ENCODE peak calls at places on chromosomes 13 and 19, in five cellular contexts. One of them, this sample, is unnamed.

GRCh38 chr19:35342430-35342829 is 5.3 kb upstream of the FFAR1 start:
- DNase-seq in thoracic aorta: no peak
- DNase-seq in bronchial epithelial cell: no peak
- DNase-seq in heart left ventricle: no peak
- DNase-seq in GM23338: peak; percentile 32
- DNase-seq in this sample: no peak

GRCh38 chr13:112999414-113000177 is 30.6 kb downstream of the MCF2L start:
- DNase-seq in thoracic aorta: no peak
- DNase-seq in bronchial epithelial cell: no peak
- DNase-seq in heart left ventricle: no peak
- DNase-seq in GM23338: no peak
- DNase-seq in this sample: no peak

GRCh38 chr13:33678906-33679657 is 138.9 kb upstream of the RFC3 start:
- DNase-seq in thoracic aorta: peak; percentile 6
- DNase-seq in bronchial epithelial cell: peak; percentile 73
- DNase-seq in heart left ventricle: peak; percentile 61
- DNase-seq in GM23338: peak; percentile 1
- DNase-seq in this sample: no peak

GRCh38 chr13:90951663-90952062 is 395.8 kb upstream of the MIR17HG start:
- DNase-seq in thoracic aorta: no peak
- DNase-seq in bronchial epithelial cell: peak; percentile 47
- DNase-seq in heart left ventricle: no peak
- DNase-seq in GM23338: no peak
- DNase-seq in this sample: no peak

GRCh38 chr19:16074488-16075365 is 1.6 kb upstream of the TPM4 start:
- DNase-seq in thoracic aorta: no peak
- DNase-seq in bronchial epithelial cell: no peak
- DNase-seq in heart left ventricle: no peak
- DNase-seq in GM23338: no peak
- DNase-seq in this sample: no peak

GRCh38 chr19:21912654-21913053 is 76.7 kb upstream of the ZNF43 start:
- DNase-seq in thoracic aorta: no peak
- DNase-seq in bronchial epithelial cell: no peak
- DNase-seq in heart left ventricle: no peak
- DNase-seq in GM23338: peak; percentile 15
- DNase-seq in this sample: no peak

GRCh38 chr13:45392811-45393210 is 25.4 kb downstream of the SLC25A30 start:
- DNase-seq in thoracic aorta: no peak
- DNase-seq in bronchial epithelial cell: no peak
- DNase-seq in heart left ventricle: no peak
- DNase-seq in GM23338: no peak
- DNase-seq in this sample: no peak

GRCh38 chr13:46492946-46493345 is 60.0 kb upstream of the LRCH1 start:
- DNase-seq in thoracic aorta: no peak
- DNase-seq in bronchial epithelial cell: peak; percentile 30
- DNase-seq in heart left ventricle: peak; percentile 12
- DNase-seq in GM23338: peak; percentile 77
- DNase-seq in this sample: no peak

GRCh38 chr13:30134578-30134977 is 172.8 kb downstream of the KATNAL1 start:
- DNase-seq in thoracic aorta: no peak
- DNase-seq in bronchial epithelial cell: no peak
- DNase-seq in heart left ventricle: no peak
- DNase-seq in GM23338: no peak
- DNase-seq in this sample: no peak

GRCh38 chr13:46641274-46642081 is 88.5 kb downstream of the LRCH1 start:
- DNase-seq in thoracic aorta: no peak
- DNase-seq in bronchial epithelial cell: no peak
- DNase-seq in heart left ventricle: peak; percentile 70
- DNase-seq in GM23338: no peak
- DNase-seq in this sample: peak; percentile 23

GRCh38 chr19:18719541-18719940 is 36.1 kb downstream of the CRTC1 start:
- DNase-seq in thoracic aorta: no peak
- DNase-seq in bronchial epithelial cell: no peak
- DNase-seq in heart left ventricle: no peak
- DNase-seq in GM23338: no peak
- DNase-seq in this sample: no peak

GRCh38 chr19:15550273-15550672 is 41.9 kb downstream of the CYP4F22 start:
- DNase-seq in thoracic aorta: no peak
- DNase-seq in bronchial epithelial cell: no peak
- DNase-seq in heart left ventricle: no peak
- DNase-seq in GM23338: no peak
- DNase-seq in this sample: no peak

GRCh38 chr19:47228168-47228936 is 2.6 kb downstream of the BBC3 start:
- DNase-seq in thoracic aorta: no peak
- DNase-seq in bronchial epithelial cell: no peak
- DNase-seq in heart left ventricle: peak; percentile 60
- DNase-seq in GM23338: peak; percentile 67
- DNase-seq in this sample: peak; percentile 76

GRCh38 chr13:41500501-41500900 is 43.2 kb downstream of the RGCC start:
- DNase-seq in thoracic aorta: no peak
- DNase-seq in bronchial epithelial cell: peak; percentile 73
- DNase-seq in heart left ventricle: no peak
- DNase-seq in GM23338: no peak
- DNase-seq in this sample: peak; percentile 26

GRCh38 chr13:51644649-51645048 is 60.4 kb downstream of the WDFY2 start:
- DNase-seq in thoracic aorta: no peak
- DNase-seq in bronchial epithelial cell: peak; percentile 34
- DNase-seq in heart left ventricle: no peak
- DNase-seq in GM23338: no peak
- DNase-seq in this sample: no peak

GRCh38 chr19:7888826-7889217 is 512 bp downstream of the LRRC8E start:
- DNase-seq in thoracic aorta: no peak
- DNase-seq in bronchial epithelial cell: no peak
- DNase-seq in heart left ventricle: no peak
- DNase-seq in GM23338: no peak
- DNase-seq in this sample: no peak

GRCh38 chr13:23458972-23459371 is 25.5 kb upstream of the SACS start:
- DNase-seq in thoracic aorta: no peak
- DNase-seq in bronchial epithelial cell: no peak
- DNase-seq in heart left ventricle: no peak
- DNase-seq in GM23338: no peak
- DNase-seq in this sample: no peak

GRCh38 chr13:21137696-21138095 is 38.7 kb downstream of the SKA3 start:
- DNase-seq in thoracic aorta: no peak
- DNase-seq in bronchial epithelial cell: peak; percentile 50
- DNase-seq in heart left ventricle: no peak
- DNase-seq in GM23338: no peak
- DNase-seq in this sample: no peak

GRCh38 chr13:93794197-93794885 is 567.7 kb downstream of the GPC6 start:
- DNase-seq in thoracic aorta: no peak
- DNase-seq in bronchial epithelial cell: no peak
- DNase-seq in heart left ventricle: no peak
- DNase-seq in GM23338: no peak
- DNase-seq in this sample: no peak

GRCh38 chr13:50843256-50844043 is at the start of gene DLEU7:
- DNase-seq in thoracic aorta: no peak
- DNase-seq in bronchial epithelial cell: no peak
- DNase-seq in heart left ventricle: peak; percentile 8
- DNase-seq in GM23338: peak; percentile 86
- DNase-seq in this sample: no peak

GRCh38 chr13:21901326-21901725 is 230.5 kb downstream of the FGF9 start:
- DNase-seq in thoracic aorta: no peak
- DNase-seq in bronchial epithelial cell: no peak
- DNase-seq in heart left ventricle: no peak
- DNase-seq in GM23338: no peak
- DNase-seq in this sample: no peak

GRCh38 chr19:41324921-41325639 is 15.1 kb downstream of the CCDC97 start:
- DNase-seq in thoracic aorta: peak; percentile 66
- DNase-seq in bronchial epithelial cell: peak; percentile 85
- DNase-seq in heart left ventricle: peak; percentile 90
- DNase-seq in GM23338: peak; percentile 79
- DNase-seq in this sample: peak; percentile 43

GRCh38 chr13:97328222-97328790 is 105.7 kb upstream of the RAP2A start:
- DNase-seq in thoracic aorta: no peak
- DNase-seq in bronchial epithelial cell: peak; percentile 32
- DNase-seq in heart left ventricle: no peak
- DNase-seq in GM23338: peak; percentile 93
- DNase-seq in this sample: peak; percentile 41

GRCh38 chr13:107457686-107458085 is 757.6 kb downstream of the LIG4 start:
- DNase-seq in thoracic aorta: no peak
- DNase-seq in bronchial epithelial cell: no peak
- DNase-seq in heart left ventricle: no peak
- DNase-seq in GM23338: no peak
- DNase-seq in this sample: no peak

GRCh38 chr19:31140717-31141116 is 208.5 kb downstream of the TSHZ3 start:
- DNase-seq in thoracic aorta: no peak
- DNase-seq in bronchial epithelial cell: peak; percentile 62
- DNase-seq in heart left ventricle: no peak
- DNase-seq in GM23338: no peak
- DNase-seq in this sample: no peak

GRCh38 chr13:84896128-84896527 is 903.1 kb downstream of the SLITRK6 start:
- DNase-seq in thoracic aorta: no peak
- DNase-seq in bronchial epithelial cell: peak; percentile 57
- DNase-seq in heart left ventricle: no peak
- DNase-seq in GM23338: peak; percentile 71
- DNase-seq in this sample: no peak

GRCh38 chr13:41942462-41943094 is 18.3 kb downstream of the VWA8 start:
- DNase-seq in thoracic aorta: no peak
- DNase-seq in bronchial epithelial cell: peak; percentile 39
- DNase-seq in heart left ventricle: no peak
- DNase-seq in GM23338: peak; percentile 73
- DNase-seq in this sample: peak; percentile 50

GRCh38 chr19:46213156-46213555 is 16.4 kb upstream of the IGFL1 start:
- DNase-seq in thoracic aorta: no peak
- DNase-seq in bronchial epithelial cell: no peak
- DNase-seq in heart left ventricle: no peak
- DNase-seq in GM23338: no peak
- DNase-seq in this sample: no peak

GRCh38 chr19:38850976-38851621 is 1.3 kb upstream of the HNRNPL start:
- DNase-seq in thoracic aorta: no peak
- DNase-seq in bronchial epithelial cell: no peak
- DNase-seq in heart left ventricle: peak; percentile 44
- DNase-seq in GM23338: peak; percentile 65
- DNase-seq in this sample: peak; percentile 52

GRCh38 chr19:38849746-38850230 is at the start of gene HNRNPL:
- DNase-seq in thoracic aorta: no peak
- DNase-seq in bronchial epithelial cell: no peak
- DNase-seq in heart left ventricle: peak; percentile 100
- DNase-seq in GM23338: no peak
- DNase-seq in this sample: no peak

GRCh38 chr19:38849147-38849745 is 540 bp downstream of the HNRNPL start:
- DNase-seq in thoracic aorta: peak; percentile 90
- DNase-seq in bronchial epithelial cell: peak; percentile 81
- DNase-seq in heart left ventricle: peak; percentile 97
- DNase-seq in GM23338: peak; percentile 94
- DNase-seq in this sample: peak; percentile 92

GRCh38 chr19:38851622-38852230 is 1.9 kb upstream of the HNRNPL start:
- DNase-seq in thoracic aorta: peak; percentile 70
- DNase-seq in bronchial epithelial cell: peak; percentile 62
- DNase-seq in heart left ventricle: peak; percentile 96
- DNase-seq in GM23338: peak; percentile 97
- DNase-seq in this sample: peak; percentile 92

GRCh38 chr19:38850231-38850975 is 617 bp upstream of the HNRNPL start:
- DNase-seq in thoracic aorta: peak; percentile 100
- DNase-seq in bronchial epithelial cell: peak; percentile 100
- DNase-seq in heart left ventricle: peak; percentile 100
- DNase-seq in GM23338: peak; percentile 100
- DNase-seq in this sample: peak; percentile 100
- TF ChIP-seq CTCF in thoracic aorta: peak; percentile 49
- TF ChIP-seq CTCF in bronchial epithelial cell: peak; percentile 13
- TF ChIP-seq CTCF in heart left ventricle: no peak
- TF ChIP-seq CTCF in GM23338: no peak
- TF ChIP-seq CTCF in this sample: peak; percentile 16

GRCh38 chr19:3867971-3868769 is 668 bp downstream of the ZFR2 start:
- DNase-seq in thoracic aorta: no peak
- DNase-seq in bronchial epithelial cell: no peak
- DNase-seq in heart left ventricle: no peak
- DNase-seq in GM23338: peak; percentile 55
- DNase-seq in this sample: no peak

GRCh38 chr19:3862826-3863500 is 5.9 kb downstream of the ZFR2 start:
- DNase-seq in thoracic aorta: no peak
- DNase-seq in bronchial epithelial cell: no peak
- DNase-seq in heart left ventricle: no peak
- DNase-seq in GM23338: no peak
- DNase-seq in this sample: no peak

GRCh38 chr19:3860499-3860898 is 8.3 kb downstream of the ZFR2 start:
- DNase-seq in thoracic aorta: no peak
- DNase-seq in bronchial epithelial cell: no peak
- DNase-seq in heart left ventricle: no peak
- DNase-seq in GM23338: no peak
- DNase-seq in this sample: no peak

GRCh38 chr19:3866798-3867638 is 1.8 kb downstream of the ZFR2 start:
- DNase-seq in thoracic aorta: no peak
- DNase-seq in bronchial epithelial cell: no peak
- DNase-seq in heart left ventricle: no peak
- DNase-seq in GM23338: no peak
- DNase-seq in this sample: no peak

DNA sequence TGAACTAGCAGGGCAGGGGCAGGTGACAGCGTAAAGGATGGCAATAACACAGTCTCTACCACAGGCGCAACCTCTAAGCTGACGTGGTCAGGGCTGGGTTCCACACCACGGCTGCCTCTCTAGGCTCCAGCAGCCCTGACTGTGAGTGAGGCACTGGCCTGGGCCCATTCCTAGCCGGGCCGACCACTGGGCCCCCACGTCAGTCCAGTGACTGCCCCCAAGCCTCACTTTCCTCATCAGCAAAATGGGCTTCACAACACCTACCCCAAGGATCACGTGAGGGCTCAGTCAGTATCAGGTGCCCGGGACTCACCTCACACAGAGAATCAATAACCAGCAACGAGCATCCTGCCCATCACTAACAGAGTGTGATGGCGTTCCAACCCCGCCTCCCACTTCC is 5.2 kb downstream of the ZFR2 start:
- DNase-seq in thoracic aorta: no peak
- DNase-seq in bronchial epithelial cell: no peak
- DNase-seq in heart left ventricle: no peak
- DNase-seq in GM23338: no peak
- DNase-seq in this sample: no peak
- H3K27me3 ChIP-seq in thoracic aorta: peaks cover 8% of the 10 kb centered on the region
- H3K27me3 ChIP-seq in bronchial epithelial cell: peaks cover 8% of the 10 kb centered on the region
- H3K27me3 ChIP-seq in heart left ventricle: peaks cover 11% of the 10 kb centered on the region
- H3K27me3 ChIP-seq in GM23338: no peaks in the 10 kb centered on the region
- H3K27me3 ChIP-seq in this sample: peaks cover 22% of the 10 kb centered on the region

DNA sequence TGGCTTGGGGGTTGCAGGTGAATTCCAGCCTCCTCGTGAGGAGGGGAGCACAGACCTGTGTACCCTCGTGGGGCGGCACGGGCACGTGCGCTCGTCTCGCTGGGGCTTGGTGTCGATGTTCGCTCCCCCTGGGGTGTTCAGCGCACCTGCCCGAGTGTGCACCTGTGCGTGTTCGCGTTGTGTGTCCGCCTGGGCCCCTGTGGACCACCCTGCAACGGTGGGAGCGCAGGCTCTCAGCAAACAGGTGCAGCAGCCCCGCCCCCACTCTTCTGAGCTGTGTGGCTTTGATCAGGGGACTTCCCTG is 453 bp downstream of the SMIM17 start:
- DNase-seq in thoracic aorta: no peak
- DNase-seq in bronchial epithelial cell: no peak
- DNase-seq in heart left ventricle: no peak
- DNase-seq in GM23338: no peak
- DNase-seq in this sample: no peak
- TF ChIP-seq CTCF in thoracic aorta: no peak
- TF ChIP-seq CTCF in bronchial epithelial cell: no peak
- TF ChIP-seq CTCF in heart left ventricle: no peak
- TF ChIP-seq CTCF in GM23338: no peak
- TF ChIP-seq CTCF in this sample: no peak

GRCh38 chr19:50067575-50067974 is 41.8 kb downstream of the ZNF473 start:
- DNase-seq in thoracic aorta: no peak
- DNase-seq in bronchial epithelial cell: no peak
- DNase-seq in heart left ventricle: no peak
- DNase-seq in GM23338: no peak
- DNase-seq in this sample: no peak
- H3K27me3 ChIP-seq in thoracic aorta: no peaks in the 10 kb centered on the region
- H3K27me3 ChIP-seq in bronchial epithelial cell: no peaks in the 10 kb centered on the region
- H3K27me3 ChIP-seq in heart left ventricle: no peaks in the 10 kb centered on the region
- H3K27me3 ChIP-seq in GM23338: no peaks in the 10 kb centered on the region
- H3K27me3 ChIP-seq in this sample: no peaks in the 10 kb centered on the region